ENCODE peak calls at places on chromosomes 6 and 20, in nine cellular contexts. One of them, this sample, is unnamed.

GRCh38 chr20:53655909-53656652 is 62.4 kb upstream of the ZNF217 start:
- DNase-seq in neural progenitor cell: no peak
- DNase-seq in fibroblast of lung: peak; percentile 42
- DNase-seq in mucosa of descending colon: no peak
- DNase-seq in pancreas: no peak
- DNase-seq in thyroid gland: no peak
- DNase-seq in heart right ventricle: no peak
- DNase-seq in psoas muscle: no peak
- DNase-seq in adrenal gland: no peak
- DNase-seq in this sample: no peak

GRCh38 chr6:3915076-3915791 is 66.1 kb downstream of the FAM50B start:
- DNase-seq in neural progenitor cell: no peak
- DNase-seq in fibroblast of lung: no peak
- DNase-seq in mucosa of descending colon: no peak
- DNase-seq in pancreas: no peak
- DNase-seq in thyroid gland: no peak
- DNase-seq in heart right ventricle: no peak
- DNase-seq in psoas muscle: no peak
- DNase-seq in adrenal gland: no peak
- DNase-seq in this sample: no peak

GRCh38 chr6:128725271-128726233 is 157.4 kb upstream of the LAMA2 start:
- DNase-seq in neural progenitor cell: peak; percentile 61
- DNase-seq in fibroblast of lung: peak; percentile 69
- DNase-seq in mucosa of descending colon: no peak
- DNase-seq in pancreas: no peak
- DNase-seq in thyroid gland: peak; percentile 2
- DNase-seq in heart right ventricle: peak; percentile 28
- DNase-seq in psoas muscle: no peak
- DNase-seq in adrenal gland: peak; percentile 26
- DNase-seq in this sample: peak; percentile 76

GRCh38 chr6:41560440-41561192 is 14.4 kb downstream of the FOXP4 start:
- DNase-seq in neural progenitor cell: peak; percentile 69
- DNase-seq in fibroblast of lung: no peak
- DNase-seq in mucosa of descending colon: peak; percentile 86
- DNase-seq in pancreas: peak; percentile 71
- DNase-seq in thyroid gland: no peak
- DNase-seq in heart right ventricle: peak; percentile 75
- DNase-seq in psoas muscle: peak; percentile 59
- DNase-seq in adrenal gland: peak; percentile 81
- DNase-seq in this sample: peak; percentile 77

GRCh38 chr6:158461954-158462353 is 97.9 kb upstream of the TMEM181 start:
- DNase-seq in neural progenitor cell: no peak
- DNase-seq in fibroblast of lung: no peak
- DNase-seq in mucosa of descending colon: no peak
- DNase-seq in pancreas: no peak
- DNase-seq in thyroid gland: no peak
- DNase-seq in heart right ventricle: no peak
- DNase-seq in psoas muscle: no peak
- DNase-seq in adrenal gland: no peak
- DNase-seq in this sample: no peak

GRCh38 chr20:58893355-58894151 is 41.0 kb downstream of the GNAS start:
- DNase-seq in neural progenitor cell: no peak
- DNase-seq in fibroblast of lung: no peak
- DNase-seq in mucosa of descending colon: no peak
- DNase-seq in pancreas: no peak
- DNase-seq in thyroid gland: no peak
- DNase-seq in heart right ventricle: no peak
- DNase-seq in psoas muscle: no peak
- DNase-seq in adrenal gland: no peak
- DNase-seq in this sample: peak; percentile 45

GRCh38 chr20:19992996-19993908 is 23.9 kb upstream of the NAA20 start:
- DNase-seq in neural progenitor cell: no peak
- DNase-seq in fibroblast of lung: peak; percentile 78
- DNase-seq in mucosa of descending colon: no peak
- DNase-seq in pancreas: peak; percentile 66
- DNase-seq in thyroid gland: no peak
- DNase-seq in heart right ventricle: peak; percentile 60
- DNase-seq in psoas muscle: no peak
- DNase-seq in adrenal gland: peak; percentile 69
- DNase-seq in this sample: peak; percentile 67

GRCh38 chr6:139175389-139175788 is 40.5 kb downstream of the HECA start:
- DNase-seq in neural progenitor cell: no peak
- DNase-seq in fibroblast of lung: no peak
- DNase-seq in mucosa of descending colon: no peak
- DNase-seq in pancreas: no peak
- DNase-seq in thyroid gland: no peak
- DNase-seq in heart right ventricle: no peak
- DNase-seq in psoas muscle: no peak
- DNase-seq in adrenal gland: no peak
- DNase-seq in this sample: no peak

GRCh38 chr6:20205722-20206154 is 6.5 kb downstream of the MBOAT1 start:
- DNase-seq in neural progenitor cell: no peak
- DNase-seq in fibroblast of lung: no peak
- DNase-seq in mucosa of descending colon: no peak
- DNase-seq in pancreas: no peak
- DNase-seq in thyroid gland: no peak
- DNase-seq in heart right ventricle: no peak
- DNase-seq in psoas muscle: no peak
- DNase-seq in adrenal gland: no peak
- DNase-seq in this sample: no peak

GRCh38 chr6:37126961-37127360 is 43.0 kb upstream of the PIM1 start:
- DNase-seq in neural progenitor cell: no peak
- DNase-seq in fibroblast of lung: no peak
- DNase-seq in mucosa of descending colon: no peak
- DNase-seq in pancreas: no peak
- DNase-seq in thyroid gland: no peak
- DNase-seq in heart right ventricle: no peak
- DNase-seq in psoas muscle: no peak
- DNase-seq in adrenal gland: no peak
- DNase-seq in this sample: no peak

GRCh38 chr6:24576452-24576851 is 69.5 kb downstream of the KIAA0319 start:
- DNase-seq in neural progenitor cell: no peak
- DNase-seq in fibroblast of lung: no peak
- DNase-seq in mucosa of descending colon: no peak
- DNase-seq in pancreas: no peak
- DNase-seq in thyroid gland: no peak
- DNase-seq in heart right ventricle: no peak
- DNase-seq in psoas muscle: no peak
- DNase-seq in adrenal gland: no peak
- DNase-seq in this sample: no peak

GRCh38 chr6:147467463-147467862 is 41.0 kb upstream of the SAMD5 start:
- DNase-seq in neural progenitor cell: no peak
- DNase-seq in fibroblast of lung: no peak
- DNase-seq in mucosa of descending colon: no peak
- DNase-seq in pancreas: no peak
- DNase-seq in thyroid gland: no peak
- DNase-seq in heart right ventricle: no peak
- DNase-seq in psoas muscle: no peak
- DNase-seq in adrenal gland: no peak
- DNase-seq in this sample: no peak

GRCh38 chr6:128437685-128438084 is 82.7 kb downstream of the PTPRK start:
- DNase-seq in neural progenitor cell: no peak
- DNase-seq in fibroblast of lung: no peak
- DNase-seq in mucosa of descending colon: no peak
- DNase-seq in pancreas: no peak
- DNase-seq in thyroid gland: no peak
- DNase-seq in heart right ventricle: no peak
- DNase-seq in psoas muscle: no peak
- DNase-seq in adrenal gland: no peak
- DNase-seq in this sample: no peak

GRCh38 chr20:50267041-50267865 is 76.6 kb downstream of the CEBPB start:
- DNase-seq in neural progenitor cell: peak; percentile 47
- DNase-seq in fibroblast of lung: peak; percentile 84
- DNase-seq in mucosa of descending colon: peak; percentile 92
- DNase-seq in pancreas: peak; percentile 66
- DNase-seq in thyroid gland: peak; percentile 89
- DNase-seq in heart right ventricle: no peak
- DNase-seq in psoas muscle: peak; percentile 73
- DNase-seq in adrenal gland: peak; percentile 75
- DNase-seq in this sample: peak; percentile 80

GRCh38 chr6:70669133-70669532 is 1.4 kb downstream of the SMAP1 start:
- DNase-seq in neural progenitor cell: no peak
- DNase-seq in fibroblast of lung: no peak
- DNase-seq in mucosa of descending colon: no peak
- DNase-seq in pancreas: no peak
- DNase-seq in thyroid gland: no peak
- DNase-seq in heart right ventricle: no peak
- DNase-seq in psoas muscle: no peak
- DNase-seq in adrenal gland: no peak
- DNase-seq in this sample: no peak

GRCh38 chr6:1916334-1916985 is 306.7 kb downstream of the FOXC1 start:
- DNase-seq in neural progenitor cell: no peak
- DNase-seq in fibroblast of lung: peak; percentile 41
- DNase-seq in mucosa of descending colon: no peak
- DNase-seq in pancreas: no peak
- DNase-seq in thyroid gland: no peak
- DNase-seq in heart right ventricle: no peak
- DNase-seq in psoas muscle: no peak
- DNase-seq in adrenal gland: no peak
- DNase-seq in this sample: no peak

GRCh38 chr6:42569102-42570028 is 5.5 kb downstream of the UBR2 start:
- DNase-seq in neural progenitor cell: no peak
- DNase-seq in fibroblast of lung: peak; percentile 85
- DNase-seq in mucosa of descending colon: no peak
- DNase-seq in pancreas: no peak
- DNase-seq in thyroid gland: no peak
- DNase-seq in heart right ventricle: no peak
- DNase-seq in psoas muscle: no peak
- DNase-seq in adrenal gland: no peak
- DNase-seq in this sample: no peak

GRCh38 chr6:47780510-47781356 is 1.1 kb upstream of the OPN5 start:
- DNase-seq in neural progenitor cell: peak; percentile 66
- DNase-seq in fibroblast of lung: peak; percentile 81
- DNase-seq in mucosa of descending colon: no peak
- DNase-seq in pancreas: peak; percentile 18
- DNase-seq in thyroid gland: peak; percentile 8
- DNase-seq in heart right ventricle: peak; percentile 23
- DNase-seq in psoas muscle: no peak
- DNase-seq in adrenal gland: peak; percentile 29
- DNase-seq in this sample: peak; percentile 46

GRCh38 chr20:59170406-59171349 is 7.1 kb downstream of the ZNF831 start:
- DNase-seq in neural progenitor cell: no peak
- DNase-seq in fibroblast of lung: no peak
- DNase-seq in mucosa of descending colon: no peak
- DNase-seq in pancreas: no peak
- DNase-seq in thyroid gland: no peak
- DNase-seq in heart right ventricle: no peak
- DNase-seq in psoas muscle: no peak
- DNase-seq in adrenal gland: no peak
- DNase-seq in this sample: no peak

GRCh38 chr6:14766595-14766994 is 479.3 kb upstream of the JARID2 start:
- DNase-seq in neural progenitor cell: no peak
- DNase-seq in fibroblast of lung: no peak
- DNase-seq in mucosa of descending colon: no peak
- DNase-seq in pancreas: no peak
- DNase-seq in thyroid gland: no peak
- DNase-seq in heart right ventricle: no peak
- DNase-seq in psoas muscle: no peak
- DNase-seq in adrenal gland: no peak
- DNase-seq in this sample: no peak

DNA sequence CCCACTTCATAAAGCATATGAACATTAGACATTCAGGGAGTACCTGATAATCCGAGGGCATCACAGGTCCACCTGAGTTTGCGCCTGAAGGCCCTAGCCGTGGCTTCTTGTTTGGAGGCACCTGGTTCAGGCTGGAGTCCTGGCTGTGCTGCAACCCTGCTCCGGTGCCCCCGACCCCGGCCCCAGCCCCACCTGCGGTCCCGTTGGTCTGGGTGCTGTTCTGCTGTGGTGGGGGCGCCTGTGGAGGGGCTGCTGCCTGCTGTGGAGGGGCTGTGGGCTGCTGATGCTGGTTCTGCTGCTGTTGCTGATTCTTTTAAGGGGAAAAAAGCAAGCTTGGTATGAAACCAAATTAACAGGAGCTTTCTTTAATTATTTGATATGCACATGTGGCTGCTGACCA is 144.6 kb upstream of the SLC22A16 start:
- DNase-seq in neural progenitor cell: no peak
- DNase-seq in fibroblast of lung: no peak
- DNase-seq in mucosa of descending colon: no peak
- DNase-seq in pancreas: no peak
- DNase-seq in thyroid gland: no peak
- DNase-seq in heart right ventricle: no peak
- DNase-seq in psoas muscle: no peak
- DNase-seq in adrenal gland: no peak
- DNase-seq in this sample: no peak
- H3K36me3 ChIP-seq in neural progenitor cell: peaks cover 6% of the 10 kb centered on the region
- H3K36me3 ChIP-seq in fibroblast of lung: no peaks in the 10 kb centered on the region
- H3K36me3 ChIP-seq in mucosa of descending colon: no peaks in the 10 kb centered on the region
- H3K36me3 ChIP-seq in pancreas: peaks cover 17% of the 10 kb centered on the region
- H3K36me3 ChIP-seq in thyroid gland: peaks cover 7% of the 10 kb centered on the region
- H3K36me3 ChIP-seq in heart right ventricle: peaks cover 5% of the 10 kb centered on the region
- H3K36me3 ChIP-seq in psoas muscle: peaks cover 44% of the 10 kb centered on the region
- H3K36me3 ChIP-seq in adrenal gland: no peaks in the 10 kb centered on the region
- H3K36me3 ChIP-seq in this sample: no peaks in the 10 kb centered on the region

GRCh38 chr20:51420111-51420510 is 122.4 kb downstream of the NFATC2 start:
- DNase-seq in neural progenitor cell: no peak
- DNase-seq in fibroblast of lung: peak; percentile 18
- DNase-seq in mucosa of descending colon: no peak
- DNase-seq in pancreas: no peak
- DNase-seq in thyroid gland: no peak
- DNase-seq in heart right ventricle: no peak
- DNase-seq in psoas muscle: no peak
- DNase-seq in adrenal gland: no peak
- DNase-seq in this sample: no peak
- H3K4me1 ChIP-seq in neural progenitor cell: peaks cover 5% of the 10 kb centered on the region
- H3K4me1 ChIP-seq in fibroblast of lung: no peaks in the 10 kb centered on the region
- H3K4me1 ChIP-seq in mucosa of descending colon: peaks cover 2% of the 10 kb centered on the region
- H3K4me1 ChIP-seq in pancreas: no peaks in the 10 kb centered on the region
- H3K4me1 ChIP-seq in thyroid gland: peaks cover 24% of the 10 kb centered on the region
- H3K4me1 ChIP-seq in heart right ventricle: peaks cover 16% of the 10 kb centered on the region
- H3K4me1 ChIP-seq in psoas muscle: no peaks in the 10 kb centered on the region
- H3K4me1 ChIP-seq in adrenal gland: no peaks in the 10 kb centered on the region
- H3K4me1 ChIP-seq in this sample: no peaks in the 10 kb centered on the region

DNA sequence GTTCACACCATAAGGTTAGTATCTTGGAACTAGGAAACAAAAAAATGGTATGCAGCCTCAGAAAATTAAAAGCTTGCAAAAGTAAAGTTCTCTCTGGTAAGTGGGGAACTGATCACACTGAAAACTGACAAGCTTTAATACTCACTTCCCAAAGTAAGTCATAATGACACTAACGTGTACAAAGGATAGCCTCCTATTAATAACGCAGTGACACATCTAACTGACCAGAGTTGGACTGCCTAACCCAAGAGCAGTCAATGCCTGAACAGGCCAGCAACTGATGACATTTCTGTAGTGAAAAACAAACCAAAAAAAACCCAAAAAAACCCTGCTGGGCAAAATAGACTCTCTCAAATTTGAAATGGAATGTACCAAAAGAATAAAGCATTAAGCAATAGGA is 30.7 kb downstream of the CHD6 start:
- DNase-seq in neural progenitor cell: no peak
- DNase-seq in fibroblast of lung: no peak
- DNase-seq in mucosa of descending colon: no peak
- DNase-seq in pancreas: no peak
- DNase-seq in thyroid gland: no peak
- DNase-seq in heart right ventricle: no peak
- DNase-seq in psoas muscle: no peak
- DNase-seq in adrenal gland: no peak
- DNase-seq in this sample: no peak
- H3K36me3 ChIP-seq in neural progenitor cell: peaks cover 8% of the 10 kb centered on the region
- H3K36me3 ChIP-seq in fibroblast of lung: no peaks in the 10 kb centered on the region
- H3K36me3 ChIP-seq in mucosa of descending colon: no peaks in the 10 kb centered on the region
- H3K36me3 ChIP-seq in pancreas: peaks cover 5% of the 10 kb centered on the region
- H3K36me3 ChIP-seq in thyroid gland: no peaks in the 10 kb centered on the region
- H3K36me3 ChIP-seq in heart right ventricle: no peaks in the 10 kb centered on the region
- H3K36me3 ChIP-seq in psoas muscle: no peaks in the 10 kb centered on the region
- H3K36me3 ChIP-seq in adrenal gland: no peaks in the 10 kb centered on the region
- H3K36me3 ChIP-seq in this sample: peaks cover 7% of the 10 kb centered on the region

GRCh38 chr20:37986873-37987601 is 46.2 kb downstream of the TTI1 start:
- DNase-seq in neural progenitor cell: peak; percentile 60
- DNase-seq in fibroblast of lung: peak; percentile 64
- DNase-seq in mucosa of descending colon: no peak
- DNase-seq in pancreas: peak; percentile 25
- DNase-seq in thyroid gland: peak; percentile 98
- DNase-seq in heart right ventricle: peak; percentile 87
- DNase-seq in psoas muscle: peak; percentile 80
- DNase-seq in adrenal gland: peak; percentile 71
- DNase-seq in this sample: peak; percentile 72
- H3K4me1 ChIP-seq in neural progenitor cell: peaks cover 19% of the 10 kb centered on the region
- H3K4me1 ChIP-seq in fibroblast of lung: peaks cover 2% of the 10 kb centered on the region
- H3K4me1 ChIP-seq in mucosa of descending colon: peaks cover 17% of the 10 kb centered on the region
- H3K4me1 ChIP-seq in pancreas: no peaks in the 10 kb centered on the region
- H3K4me1 ChIP-seq in thyroid gland: peaks cover 94% of the 10 kb centered on the region
- H3K4me1 ChIP-seq in heart right ventricle: peaks cover 82% of the 10 kb centered on the region
- H3K4me1 ChIP-seq in psoas muscle: peaks cover 73% of the 10 kb centered on the region
- H3K4me1 ChIP-seq in adrenal gland: peaks cover 17% of the 10 kb centered on the region
- H3K4me1 ChIP-seq in this sample: peaks cover 15% of the 10 kb centered on the region